ENCODE peak calls at places on chromosome 5, in five cellular contexts. One of them, this sample, is unnamed.

GRCh38 chr5:150794927-150795326 is 16.4 kb downstream of the SMIM3 start:
- DNase-seq in MM.1S: no peak
- DNase-seq in left ventricle myocardium inferior: no peak
- DNase-seq in dorsolateral prefrontal cortex: no peak
- DNase-seq in H9: no peak
- DNase-seq in this sample: no peak

GRCh38 chr5:3335301-3335700 is 260.3 kb upstream of the IRX1 start:
- DNase-seq in dorsolateral prefrontal cortex: no peak
- DNase-seq in MM.1S: no peak
- DNase-seq in left ventricle myocardium inferior: no peak
- DNase-seq in H9: no peak
- DNase-seq in this sample: no peak

GRCh38 chr5:155046591-155046990 is 33.0 kb downstream of the KIF4B start:
- DNase-seq in left ventricle myocardium inferior: no peak
- DNase-seq in MM.1S: no peak
- DNase-seq in H9: peak
- DNase-seq in dorsolateral prefrontal cortex: no peak
- DNase-seq in this sample: no peak

GRCh38 chr5:128498844-128499455 is 39.1 kb downstream of the FBN2 start:
- DNase-seq in H9: no peak
- DNase-seq in left ventricle myocardium inferior: no peak
- DNase-seq in dorsolateral prefrontal cortex: no peak
- DNase-seq in MM.1S: peak
- DNase-seq in this sample: peak

GRCh38 chr5:89315194-89315593 is 432.2 kb upstream of the MEF2C start:
- DNase-seq in MM.1S: no peak
- DNase-seq in H9: no peak
- DNase-seq in left ventricle myocardium inferior: no peak
- DNase-seq in dorsolateral prefrontal cortex: no peak
- DNase-seq in this sample: no peak

GRCh38 chr5:93018461-93018860 is 562.6 kb downstream of the NR2F1-AS1 start:
- DNase-seq in H9: no peak
- DNase-seq in left ventricle myocardium inferior: no peak
- DNase-seq in MM.1S: no peak
- DNase-seq in dorsolateral prefrontal cortex: no peak
- DNase-seq in this sample: no peak

GRCh38 chr5:140116716-140117115 is 2.8 kb downstream of the PURA start:
- DNase-seq in MM.1S: no peak
- DNase-seq in left ventricle myocardium inferior: no peak
- DNase-seq in H9: no peak
- DNase-seq in dorsolateral prefrontal cortex: no peak
- DNase-seq in this sample: no peak

GRCh38 chr5:137486707-137487106 is 12.4 kb downstream of the SPOCK1 start:
- DNase-seq in dorsolateral prefrontal cortex: no peak
- DNase-seq in left ventricle myocardium inferior: no peak
- DNase-seq in H9: no peak
- DNase-seq in MM.1S: no peak
- DNase-seq in this sample: no peak

GRCh38 chr5:76547242-76547890 is 75.8 kb downstream of the F2RL2 start:
- DNase-seq in H9: no peak
- DNase-seq in dorsolateral prefrontal cortex: no peak
- DNase-seq in left ventricle myocardium inferior: no peak
- DNase-seq in MM.1S: peak
- DNase-seq in this sample: peak

GRCh38 chr5:115050860-115051259 is 118.8 kb downstream of the TRIM36 start:
- DNase-seq in H9: no peak
- DNase-seq in dorsolateral prefrontal cortex: no peak
- DNase-seq in MM.1S: no peak
- DNase-seq in left ventricle myocardium inferior: no peak
- DNase-seq in this sample: no peak

GRCh38 chr5:110086658-110087388 is 397.1 kb downstream of the MAN2A1 start:
- DNase-seq in left ventricle myocardium inferior: no peak
- DNase-seq in dorsolateral prefrontal cortex: no peak
- DNase-seq in MM.1S: no peak
- DNase-seq in H9: no peak
- DNase-seq in this sample: no peak

DNA sequence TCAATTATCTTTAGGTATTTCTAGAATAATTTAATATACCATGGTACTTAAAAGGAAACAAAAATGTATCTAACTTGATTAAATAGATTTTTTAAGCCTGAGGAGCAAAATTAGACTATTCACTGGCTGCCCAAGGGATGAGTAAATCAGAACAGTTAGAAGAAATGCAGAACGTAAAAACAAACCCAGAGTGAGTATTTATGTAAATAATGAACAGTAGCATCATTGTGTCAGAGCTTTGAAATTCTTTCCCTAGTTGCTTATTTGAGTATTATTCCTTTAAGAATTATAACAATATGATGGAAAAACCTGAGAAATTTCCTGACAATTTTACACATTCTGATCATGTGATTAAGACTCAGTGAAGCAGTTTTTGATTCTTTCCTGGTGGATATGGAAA is 200.9 kb downstream of the GDNF start:
- DNase-seq in dorsolateral prefrontal cortex: no peak
- DNase-seq in H9: no peak
- DNase-seq in MM.1S: no peak
- DNase-seq in left ventricle myocardium inferior: no peak
- DNase-seq in this sample: no peak
- TF ChIP-seq CTCF in dorsolateral prefrontal cortex: no peak
- TF ChIP-seq CTCF in H9: no peak
- TF ChIP-seq CTCF in MM.1S: no peak
- TF ChIP-seq CTCF in left ventricle myocardium inferior: no peak
- TF ChIP-seq CTCF in this sample: no peak

DNA sequence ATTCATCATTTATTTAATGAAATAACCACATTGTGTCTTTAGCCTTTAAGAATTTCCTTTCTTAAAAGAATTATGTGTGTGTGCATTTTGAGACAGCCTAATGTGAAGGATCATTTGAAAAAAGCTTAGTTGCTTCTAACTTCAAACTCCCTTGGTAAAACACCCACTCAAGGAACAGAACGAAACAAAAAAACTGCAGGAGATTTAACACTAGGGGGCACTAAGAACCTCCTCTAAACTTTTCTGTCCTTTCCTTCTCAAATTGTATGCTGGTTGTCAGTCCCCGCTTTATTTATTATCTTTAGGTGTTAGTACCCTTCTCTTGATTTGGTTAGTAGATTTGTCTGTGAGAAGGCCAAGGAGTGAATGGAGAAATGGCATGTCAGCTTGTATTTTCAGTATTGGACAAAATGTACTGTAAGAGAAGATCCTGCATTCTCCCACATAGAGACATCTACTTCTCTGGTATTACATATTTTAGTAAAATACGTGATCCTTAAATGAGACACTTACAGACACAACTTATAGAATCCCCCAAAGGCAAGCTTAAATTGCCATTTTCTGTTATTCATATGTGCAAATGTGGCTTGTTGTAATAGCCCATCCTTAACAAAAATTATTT is 229.7 kb downstream of the MRPS30 start:
- DNase-seq in H9: no peak
- DNase-seq in MM.1S: peak
- DNase-seq in dorsolateral prefrontal cortex: no peak
- DNase-seq in left ventricle myocardium inferior: no peak
- DNase-seq in this sample: peak
- TF ChIP-seq CTCF in H9: peak
- TF ChIP-seq CTCF in MM.1S: peak
- TF ChIP-seq CTCF in dorsolateral prefrontal cortex: peak
- TF ChIP-seq CTCF in left ventricle myocardium inferior: peak
- TF ChIP-seq CTCF in this sample: no peak

DNA sequence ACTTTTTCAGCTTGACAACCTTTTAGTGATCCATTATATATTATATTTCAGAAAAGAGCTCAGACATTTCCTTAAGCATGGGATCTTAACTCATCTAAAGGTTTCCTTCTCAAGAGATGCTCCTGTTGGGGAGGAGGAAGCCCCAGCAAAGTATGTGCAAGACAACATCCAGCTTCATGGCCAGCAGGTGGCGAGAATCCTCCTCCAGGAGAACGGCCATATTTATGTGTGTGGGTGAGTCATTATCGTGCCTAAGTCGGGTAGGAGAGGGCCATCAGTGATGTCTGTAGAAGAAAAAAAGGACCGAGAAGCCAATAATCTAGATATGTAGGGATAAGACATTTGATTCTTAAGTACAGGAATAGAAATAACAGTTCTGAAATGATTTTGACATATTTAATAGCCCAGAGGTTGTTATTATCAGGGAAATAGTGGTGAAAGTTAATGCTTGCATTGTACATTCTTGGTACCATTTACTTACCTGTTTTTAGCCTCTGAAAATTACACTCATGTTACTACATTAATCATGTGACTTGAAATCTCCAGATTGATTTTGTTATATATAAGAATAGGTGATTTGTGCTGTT is 28.2 kb downstream of the MTRR start:
- DNase-seq in MM.1S: no peak
- DNase-seq in H9: peak
- DNase-seq in dorsolateral prefrontal cortex: no peak
- DNase-seq in left ventricle myocardium inferior: no peak
- DNase-seq in this sample: no peak
- TF ChIP-seq CTCF in MM.1S: peak
- TF ChIP-seq CTCF in H9: peak
- TF ChIP-seq CTCF in dorsolateral prefrontal cortex: no peak
- TF ChIP-seq CTCF in left ventricle myocardium inferior: peak
- TF ChIP-seq CTCF in this sample: no peak

GRCh38 chr5:133423618-133424282 is 188.6 kb downstream of the FSTL4 start:
- DNase-seq in dorsolateral prefrontal cortex: peak
- DNase-seq in left ventricle myocardium inferior: peak
- DNase-seq in H9: peak
- DNase-seq in MM.1S: peak
- DNase-seq in this sample: peak
- TF ChIP-seq CTCF in dorsolateral prefrontal cortex: peak
- TF ChIP-seq CTCF in left ventricle myocardium inferior: peak
- TF ChIP-seq CTCF in H9: peak
- TF ChIP-seq CTCF in MM.1S: peak
- TF ChIP-seq CTCF in this sample: peak

GRCh38 chr5:146390469-146390868 is 51.8 kb downstream of the POU4F3 start:
- DNase-seq in left ventricle myocardium inferior: no peak
- DNase-seq in H9: peak
- DNase-seq in dorsolateral prefrontal cortex: no peak
- DNase-seq in MM.1S: no peak
- DNase-seq in this sample: no peak
- TF ChIP-seq CTCF in left ventricle myocardium inferior: no peak
- TF ChIP-seq CTCF in H9: peak
- TF ChIP-seq CTCF in dorsolateral prefrontal cortex: no peak
- TF ChIP-seq CTCF in MM.1S: peak
- TF ChIP-seq CTCF in this sample: no peak

This sample was measured in GM13976.